ENCODE peak calls at places on chromosomes 7 and 10, in four cellular contexts. T, H, F and D are unnamed samples.

GRCh38 chr7:157228864-157229422 is 90.2 kb downstream of the UBE3C start:
- DNase-seq in T (no peak), H (no peak), F (no peak), D (peak)

GRCh38 chr7:150964593-150965111 is 13.5 kb downstream of the KCNH2 start:
- DNase-seq in T (no peak), H (peak), F (no peak), D (peak)

GRCh38 chr10:10873915-10874314 is 143.8 kb upstream of the CELF2 start:
- DNase-seq in T (no peak), H (no peak), F (no peak), D (no peak)

GRCh38 chr10:124601431-124602120 is 140.0 kb downstream of the LHPP start:
- DNase-seq in T (no peak), H (no peak), F (peak), D (no peak)

GRCh38 chr7:77330169-77330882 is 85.8 kb downstream of the GSAP start:
- DNase-seq in T (peak), H (peak), F (no peak), D (no peak)

GRCh38 chr7:143882611-143883078 is 19.3 kb downstream of the TCAF1 start:
- DNase-seq in T (no peak), H (peak), F (peak), D (peak)

GRCh38 chr7:157220916-157221569 is 82.3 kb downstream of the UBE3C start:
- DNase-seq in T (no peak), H (no peak), F (no peak), D (no peak)

GRCh38 chr7:107167483-107168232 is 1.1 kb upstream of the HBP1 start:
- DNase-seq in T (peak), H (peak), F (no peak), D (peak)

GRCh38 chr10:62018141-62018911 is 116.8 kb downstream of the ARID5B start:
- DNase-seq in T (no peak), H (no peak), F (no peak), D (no peak)

GRCh38 chr7:27693794-27694193 is 31.1 kb upstream of the HIBADH start:
- DNase-seq in T (no peak), H (no peak), F (no peak), D (peak)

GRCh38 chr7:129388353-129389098 is 45.7 kb upstream of the STRIP2 start:
- DNase-seq in T (no peak), H (no peak), F (no peak), D (no peak)

GRCh38 chr7:132110692-132111091 is 465.6 kb downstream of the PLXNA4 start:
- DNase-seq in T (no peak), H (no peak), F (no peak), D (no peak)

GRCh38 chr7:114343949-114344708 is 70.5 kb upstream of the FOXP2 start:
- DNase-seq in T (no peak), H (no peak), F (no peak), D (no peak)

GRCh38 chr7:103887853-103888602 is 101.4 kb downstream of the RELN start:
- DNase-seq in T (no peak), H (no peak), F (no peak), D (peak)

GRCh38 chr10:104054430-104054829 is 31.2 kb downstream of the COL17A1 start:
- DNase-seq in T (no peak), H (no peak), F (no peak), D (no peak)

GRCh38 chr10:1517684-1518083 is 219.6 kb downstream of the ADARB2 start:
- DNase-seq in T (no peak), H (no peak), F (no peak), D (no peak)

GRCh38 chr10:63201118-63201517 is 68.0 kb downstream of the NRBF2 start:
- DNase-seq in T (no peak), H (no peak), F (no peak), D (no peak)

GRCh38 chr7:91412298-91412697 is 148.1 kb downstream of the FZD1 start:
- DNase-seq in T (no peak), H (no peak), F (no peak), D (no peak)

GRCh38 chr7:84106291-84106690 is 88.3 kb downstream of the SEMA3A start:
- DNase-seq in T (no peak), H (no peak), F (no peak), D (no peak)

DNA sequence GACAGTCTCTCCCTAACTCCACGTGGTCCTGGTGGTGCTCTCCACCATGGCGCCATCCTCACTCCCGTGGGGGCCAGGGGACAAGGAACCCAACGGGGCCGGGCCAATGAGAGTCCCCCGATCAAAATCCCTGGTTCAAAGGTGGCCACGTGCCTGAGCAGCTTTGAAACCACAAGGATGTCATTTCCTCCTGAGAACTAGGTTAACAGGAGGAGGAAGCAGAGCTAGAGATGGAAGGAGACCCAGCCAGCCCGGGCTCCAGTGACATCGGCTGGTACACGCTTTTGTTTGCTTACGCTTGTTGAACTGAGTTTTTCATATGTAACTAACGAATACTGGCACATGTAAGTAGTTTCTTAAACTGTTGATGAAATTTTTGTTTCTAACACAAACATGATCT is 61.7 kb downstream of the PRPF18 start:
- DNase-seq in T (no peak), H (no peak), F (no peak), D (no peak)
- H3K4me3 ChIP-seq in T (no peak), H (no peak), F (no peak), D (no peak)

GRCh38 chr7:86645174-86645566 is 1.5 kb downstream of the GRM3 start:
- DNase-seq in T (no peak), H (no peak), F (no peak), D (peak)
- H3K4me3 ChIP-seq in T (no peak), H (peak), F (no peak), D (peak)

DNA sequence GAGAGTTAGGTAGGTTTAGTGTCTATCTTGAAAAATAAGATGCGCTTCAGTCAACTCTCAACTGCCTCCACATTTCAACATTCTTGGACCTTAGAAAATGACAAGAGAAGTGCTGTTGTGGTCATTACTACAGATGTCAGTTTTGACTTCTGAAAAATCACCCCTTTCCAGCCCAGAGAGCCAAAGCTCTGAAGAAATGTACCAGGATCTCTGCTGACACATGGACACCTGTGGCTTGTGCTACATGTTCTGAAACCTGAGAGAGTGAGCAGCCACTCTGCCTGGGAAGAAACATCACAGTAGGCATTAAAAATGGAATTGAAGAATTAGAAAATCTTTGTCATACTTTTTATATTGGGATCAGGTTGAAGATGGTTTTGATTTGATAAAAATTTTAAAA is 35.9 kb upstream of the FEZF1 start:
- DNase-seq in T (no peak), H (no peak), F (no peak), D (no peak)
- H3K4me3 ChIP-seq in T (no peak), H (no peak), F (no peak), D (no peak)

GRCh38 chr7:130959743-130960207 is 225.8 kb upstream of the KLF14 start:
- DNase-seq in T (no peak), H (no peak), F (no peak), D (peak)

GRCh38 chr7:130963349-130963748 is 229.3 kb upstream of the KLF14 start:
- DNase-seq in T (no peak), H (no peak), F (no peak), D (no peak)

GRCh38 chr7:130960208-130960988 is 226.4 kb upstream of the KLF14 start:
- DNase-seq in T (peak), H (no peak), F (no peak), D (peak)

GRCh38 chr7:130962109-130962508 is 228.1 kb upstream of the KLF14 start:
- DNase-seq in T (no peak), H (no peak), F (no peak), D (no peak)

DNA sequence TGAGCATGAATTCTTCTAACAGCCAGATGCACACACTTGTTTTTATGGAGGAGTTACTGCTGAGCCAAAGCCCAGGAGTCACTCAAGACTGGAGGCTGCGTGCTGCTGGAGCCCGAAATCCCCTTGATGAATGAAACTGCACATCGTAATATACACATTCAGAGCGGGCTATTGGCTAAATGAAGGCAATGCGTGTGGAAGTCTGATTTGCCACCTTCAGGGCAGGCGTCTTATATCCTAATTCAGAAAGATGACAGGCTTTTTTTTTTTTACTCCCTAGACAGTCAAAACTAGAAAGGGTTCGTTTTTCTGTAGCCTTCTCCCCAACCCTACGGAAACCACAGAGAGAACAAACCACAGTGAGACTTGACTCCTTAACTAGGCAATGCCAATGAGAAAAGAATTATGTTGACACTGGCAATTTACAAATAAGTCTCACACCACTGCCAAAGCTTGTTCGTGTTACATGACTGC is 227.2 kb upstream of the KLF14 start:
- DNase-seq in T (peak), H (no peak), F (peak), D (no peak)
- H3K4me3 ChIP-seq in T (peak), H (no peak), F (no peak), D (no peak)